ENCODE peak calls at places on chromosomes 7 and 10, in five cellular contexts. K is H9, Y is IMR-90, D is neuronal stem cell, E is mesenchymal stem cell. Q is an unnamed sample.

GRCh38 chr10:130067893-130068292 is 42.7 kb downstream of the C10orf143 start:
- DNase-seq in K (no peak), Y (no peak), D (no peak), E (no peak), Q (no peak)

GRCh38 chr10:32253821-32254220 is 93.1 kb downstream of the EPC1 start:
- DNase-seq in K (no peak), Y (no peak), D (no peak), E (no peak), Q (no peak)

GRCh38 chr7:74290590-74290950 is 1.4 kb downstream of the CLIP2 start:
- DNase-seq in K (no peak), Y (no peak), D (no peak), E (no peak), Q (no peak)

GRCh38 chr10:11002485-11002884 is 15.2 kb upstream of the CELF2 start:
- DNase-seq in K (no peak), Y (no peak), D (no peak), E (no peak), Q (no peak)

GRCh38 chr10:103451871-103452713 is at the start of gene CALHM2:
- DNase-seq in K (peak; percentile 72), Y (peak; percentile 41), D (peak; percentile 43), E (peak; percentile 68), Q (peak; percentile 88)

GRCh38 chr10:132401396-132402168 is 4.6 kb downstream of the PWWP2B start:
- DNase-seq in K (no peak), Y (no peak), D (no peak), E (no peak), Q (no peak)

GRCh38 chr7:74708569-74709275 is 51.2 kb downstream of the GTF2I start:
- DNase-seq in K (no peak), Y (no peak), D (no peak), E (no peak), Q (no peak)

GRCh38 chr7:25495905-25496304 is 267.6 kb upstream of the NPVF start:
- DNase-seq in K (no peak), Y (no peak), D (no peak), E (no peak), Q (no peak)

GRCh38 chr10:74888947-74889661 is 62.7 kb downstream of the KAT6B start:
- DNase-seq in K (no peak), Y (no peak), D (no peak), E (no peak), Q (no peak)

GRCh38 chr10:47264797-47265281 is 35.2 kb upstream of the GDF10 start:
- DNase-seq in K (no peak), Y (no peak), D (no peak), E (no peak), Q (no peak)

GRCh38 chr10:86440874-86441838 is 74.6 kb upstream of the GRID1 start:
- DNase-seq in K (no peak), Y (peak; percentile 91), D (no peak), E (peak; percentile 94), Q (peak; percentile 16)

GRCh38 chr7:102412548-102412947 is 16.4 kb downstream of the PRKRIP1 start:
- DNase-seq in K (peak; percentile 53), Y (peak; percentile 13), D (no peak), E (peak; percentile 28), Q (peak; percentile 31)

GRCh38 chr7:19060870-19061269 is 56.6 kb downstream of the TWIST1 start:
- DNase-seq in K (no peak), Y (peak; percentile 6), D (no peak), E (peak; percentile 6), Q (no peak)

GRCh38 chr7:149302222-149302621 is 40.2 kb downstream of the ZNF783 start:
- DNase-seq in K (no peak), Y (no peak), D (no peak), E (no peak), Q (no peak)

GRCh38 chr7:25758559-25758958 is 393.4 kb upstream of the NFE2L3 start:
- DNase-seq in K (no peak), Y (no peak), D (no peak), E (no peak), Q (no peak)

GRCh38 chr7:50196719-50197118 is 103.7 kb upstream of the ZPBP start:
- DNase-seq in K (no peak), Y (no peak), D (no peak), E (no peak), Q (no peak)

GRCh38 chr10:97974108-97974507 is 56.3 kb downstream of the CRTAC1 start:
- DNase-seq in K (no peak), Y (no peak), D (no peak), E (no peak), Q (no peak)

GRCh38 chr10:36496728-36497127 is 628.7 kb upstream of the ANKRD30A start:
- DNase-seq in K (no peak), Y (no peak), D (no peak), E (no peak), Q (no peak)

GRCh38 chr7:144869072-144869471 is 33.2 kb upstream of the TPK1 start:
- DNase-seq in K (no peak), Y (no peak), D (no peak), E (no peak), Q (no peak)

GRCh38 chr7:17239683-17240521 is 58.5 kb upstream of the AHR start:
- DNase-seq in K (no peak), Y (peak; percentile 75), D (no peak), E (peak; percentile 43), Q (peak; percentile 8)

GRCh38 chr10:120749032-120749431 is 102.1 kb upstream of the WDR11 start:
- DNase-seq in K (no peak), Y (no peak), D (no peak), E (no peak), Q (no peak)

GRCh38 chr10:71921319-71922027 is 42.7 kb upstream of the CHST3 start:
- DNase-seq in K (no peak), Y (no peak), D (no peak), E (peak; percentile 50), Q (no peak)

GRCh38 chr10:30502266-30503058 is 68.5 kb downstream of the MAP3K8 start:
- DNase-seq in K (no peak), Y (peak; percentile 15), D (no peak), E (peak; percentile 42), Q (no peak)

GRCh38 chr7:149584009-149584408 is 86.4 kb upstream of the ZNF746 start:
- DNase-seq in K (no peak), Y (no peak), D (no peak), E (no peak), Q (no peak)

GRCh38 chr7:104267701-104268368 is 60.0 kb upstream of the ORC5 start:
- DNase-seq in K (no peak), Y (peak; percentile 28), D (no peak), E (peak; percentile 24), Q (no peak)

GRCh38 chr10:11223081-11223480 is 205.4 kb downstream of the CELF2 start:
- DNase-seq in K (no peak), Y (no peak), D (no peak), E (no peak), Q (no peak)

GRCh38 chr10:27619329-27619728 is 115.2 kb downstream of the RAB18 start:
- DNase-seq in K (no peak), Y (no peak), D (no peak), E (no peak), Q (no peak)

GRCh38 chr7:45624392-45624760 is 50.2 kb downstream of the ADCY1 start:
- DNase-seq in K (no peak), Y (no peak), D (no peak), E (no peak), Q (no peak)

GRCh38 chr7:7861211-7861633 is 107.4 kb upstream of the GLCCI1 start:
- DNase-seq in K (no peak), Y (peak; percentile 87), D (no peak), E (peak; percentile 52), Q (no peak)

GRCh38 chr10:98611432-98611831 is 164.7 kb upstream of the HPS1 start:
- DNase-seq in K (no peak), Y (no peak), D (no peak), E (peak; percentile 43), Q (peak; percentile 38)

GRCh38 chr10:97270523-97271154 is 21.8 kb downstream of the ARHGAP19 start:
- DNase-seq in K (no peak), Y (peak; percentile 76), D (no peak), E (peak; percentile 19), Q (no peak)

GRCh38 chr7:732094-732541 is 5.0 kb upstream of the PRKAR1B start:
- DNase-seq in K (peak; percentile 48), Y (no peak), D (no peak), E (no peak), Q (peak; percentile 3)

GRCh38 chr7:101630591-101630990 is 1.5 kb upstream of the MYL10 start:
- DNase-seq in K (no peak), Y (peak; percentile 18), D (no peak), E (peak; percentile 24), Q (peak; percentile 80)

GRCh38 chr10:27258838-27259532 is 18.4 kb upstream of the ACBD5 start:
- DNase-seq in K (peak; percentile 60), Y (no peak), D (no peak), E (no peak), Q (no peak)

GRCh38 chr10:61066661-61067353 is 122.8 kb upstream of the RHOBTB1 start:
- DNase-seq in K (no peak), Y (no peak), D (no peak), E (no peak), Q (peak; percentile 38)

GRCh38 chr10:97234403-97234802 is 48.6 kb upstream of the SLIT1 start:
- DNase-seq in K (no peak), Y (peak; percentile 64), D (peak; percentile 27), E (peak; percentile 47), Q (no peak)

GRCh38 chr7:114343949-114344708 is 70.5 kb upstream of the FOXP2 start:
- DNase-seq in K (no peak), Y (no peak), D (no peak), E (no peak), Q (no peak)
- H3K27ac ChIP-seq in K (no peak overlapping the region), Y (no peak overlapping the region), D (no peak overlapping the region), E (no peak overlapping the region), Q (no peak overlapping the region)

GRCh38 chr7:2111568-2111967 is 121.2 kb downstream of the MAD1L1 start:
- DNase-seq in K (no peak), Y (no peak), D (no peak), E (no peak), Q (no peak)
- H3K4ac ChIP-seq in K (no peak overlapping the region), Y (peak overlapping the region; percentile 76), D (no peak overlapping the region), E (no peak overlapping the region), Q (no peak overlapping the region)

GRCh38 chr7:69837387-69838068 is 239.3 kb downstream of the AUTS2 start:
- DNase-seq in K (peak; percentile 77), Y (no peak), D (peak; percentile 42), E (no peak), Q (no peak)
- H4K91ac ChIP-seq in K (no peak overlapping the region), Y (no peak overlapping the region), D (no peak overlapping the region), E (no peak overlapping the region), Q (no peak overlapping the region)

GRCh38 chr10:89505606-89506005 is 29.8 kb downstream of the SLC16A12 start:
- DNase-seq in K (no peak), Y (no peak), D (no peak), E (no peak), Q (no peak)

GRCh38 chr10:89503151-89503550 is 32.2 kb downstream of the SLC16A12 start:
- DNase-seq in K (no peak), Y (no peak), D (no peak), E (no peak), Q (no peak)

GRCh38 chr10:89502556-89502955 is 32.8 kb downstream of the SLC16A12 start:
- DNase-seq in K (no peak), Y (peak; percentile 85), D (no peak), E (no peak), Q (no peak)

GRCh38 chr10:89504691-89505090 is 30.7 kb downstream of the SLC16A12 start:
- DNase-seq in K (no peak), Y (no peak), D (no peak), E (no peak), Q (no peak)

GRCh38 chr10:89503633-89504345 is 31.6 kb downstream of the SLC16A12 start:
- DNase-seq in K (no peak), Y (peak; percentile 19), D (no peak), E (no peak), Q (no peak)
- H3K27ac ChIP-seq in K (no peak overlapping the region), Y (no peak overlapping the region), D (no peak overlapping the region), E (no peak overlapping the region), Q (no peak overlapping the region)